ENCODE peak calls at places on chromosomes 12 and 14, in five cellular contexts. Y is K562; U is CD8-positive, alpha-beta memory T cell; B is left cardiac atrium; T is anterior cingulate cortex. O is an unnamed sample.

GRCh38 chr12:52713960-52714886 is 10.9 kb upstream of the KRT77 start:
- DNase-seq in U (no peak), T (no peak), Y (peak), B (no peak), O (no peak)

GRCh38 chr12:87816186-87816585 is 213.0 kb downstream of the C12orf50 start:
- DNase-seq in U (no peak), B (no peak), T (no peak), Y (no peak), O (no peak)

GRCh38 chr12:121288941-121289340 is 7.6 kb downstream of the CAMKK2 start:
- DNase-seq in T (no peak), Y (no peak), U (no peak), B (peak), O (no peak)

GRCh38 chr12:87995581-87996178 is 33.5 kb downstream of the C12orf50 start:
- DNase-seq in T (peak), B (peak), U (no peak), Y (peak), O (peak)

GRCh38 chr12:51183816-51184215 is 10.9 kb upstream of the TFCP2 start:
- DNase-seq in B (peak), Y (no peak), T (peak), U (no peak), O (no peak)

GRCh38 chr14:61813101-61813596 is 50.9 kb downstream of the SNAPC1 start:
- DNase-seq in U (no peak), Y (no peak), T (no peak), B (no peak), O (no peak)

GRCh38 chr12:109764123-109764522 is 50.5 kb downstream of the FAM222A start:
- DNase-seq in T (no peak), Y (peak), U (no peak), B (no peak), O (no peak)

GRCh38 chr12:29691146-29691854 is 92.4 kb downstream of the TMTC1 start:
- DNase-seq in B (no peak), Y (no peak), T (no peak), U (no peak), O (no peak)

GRCh38 chr12:124621296-124621660 is 53.9 kb upstream of the NCOR2 start:
- DNase-seq in B (peak), Y (no peak), T (no peak), U (no peak), O (no peak)

GRCh38 chr14:73492661-73493060 is 1.9 kb downstream of the RIOX1 start:
- DNase-seq in U (no peak), Y (no peak), T (no peak), B (no peak), O (no peak)

GRCh38 chr12:47067778-47068431 is 11.5 kb upstream of the PCED1B start:
- DNase-seq in U (no peak), T (no peak), Y (no peak), B (no peak), O (no peak)

GRCh38 chr12:109744026-109744425 is 30.4 kb downstream of the FAM222A start:
- DNase-seq in U (no peak), B (peak), T (no peak), Y (no peak), O (no peak)

GRCh38 chr12:52258335-52258901 is 16.0 kb upstream of the KRT86 start:
- DNase-seq in T (no peak), Y (no peak), B (peak), U (no peak), O (no peak)

GRCh38 chr14:104094709-104095425 is 9.4 kb downstream of the ASPG start:
- DNase-seq in T (peak), B (peak), Y (peak), U (peak), O (peak)